ENCODE peak calls at places on chromosomes 7 and 10, in eight cellular contexts. One of them, this sample, is unnamed.
A peak's percentile ranks its signal among the peaks of the same experiment; 100 is the strongest.

GRCh38 chr10:103645141-103646054 is 151.9 kb downstream of the NEURL1 start:
- DNase-seq in epithelial cell of esophagus: peak; percentile 79
- DNase-seq in Caco-2: peak; percentile 66
- DNase-seq in GM12865: no peak
- DNase-seq in heart right ventricle: peak; percentile 69
- DNase-seq in fibroblast of mammary gland: peak; percentile 99
- DNase-seq in AG09309: peak; percentile 94
- DNase-seq in AG04450: peak; percentile 96
- DNase-seq in this sample: no peak

GRCh38 chr7:120838281-120838682 is 19.7 kb downstream of the TSPAN12 start:
- DNase-seq in epithelial cell of esophagus: no peak
- DNase-seq in Caco-2: no peak
- DNase-seq in GM12865: peak; percentile 81
- DNase-seq in heart right ventricle: no peak
- DNase-seq in fibroblast of mammary gland: no peak
- DNase-seq in AG09309: no peak
- DNase-seq in AG04450: no peak
- DNase-seq in this sample: no peak

GRCh38 chr7:141697211-141697871 is 4.6 kb downstream of the DENND11 start:
- DNase-seq in epithelial cell of esophagus: peak; percentile 78
- DNase-seq in Caco-2: no peak
- DNase-seq in GM12865: no peak
- DNase-seq in heart right ventricle: no peak
- DNase-seq in fibroblast of mammary gland: peak; percentile 63
- DNase-seq in AG09309: peak; percentile 23
- DNase-seq in AG04450: peak; percentile 11
- DNase-seq in this sample: peak; percentile 83

GRCh38 chr10:110529596-110530011 is 31.9 kb downstream of the DUSP5 start:
- DNase-seq in epithelial cell of esophagus: no peak
- DNase-seq in Caco-2: no peak
- DNase-seq in GM12865: peak; percentile 65
- DNase-seq in heart right ventricle: no peak
- DNase-seq in fibroblast of mammary gland: no peak
- DNase-seq in AG09309: no peak
- DNase-seq in AG04450: no peak
- DNase-seq in this sample: no peak

GRCh38 chr7:79425665-79426064 is 27.8 kb downstream of the MAGI2 start:
- DNase-seq in epithelial cell of esophagus: no peak
- DNase-seq in Caco-2: no peak
- DNase-seq in GM12865: no peak
- DNase-seq in heart right ventricle: no peak
- DNase-seq in fibroblast of mammary gland: no peak
- DNase-seq in AG09309: no peak
- DNase-seq in AG04450: no peak
- DNase-seq in this sample: no peak

GRCh38 chr10:89637108-89637507 is 7.9 kb downstream of the PANK1 start:
- DNase-seq in epithelial cell of esophagus: no peak
- DNase-seq in Caco-2: no peak
- DNase-seq in GM12865: no peak
- DNase-seq in heart right ventricle: no peak
- DNase-seq in fibroblast of mammary gland: no peak
- DNase-seq in AG09309: no peak
- DNase-seq in AG04450: no peak
- DNase-seq in this sample: no peak

GRCh38 chr7:70294512-70294911 is 696.2 kb downstream of the AUTS2 start:
- DNase-seq in epithelial cell of esophagus: no peak
- DNase-seq in Caco-2: no peak
- DNase-seq in GM12865: no peak
- DNase-seq in heart right ventricle: no peak
- DNase-seq in fibroblast of mammary gland: no peak
- DNase-seq in AG09309: no peak
- DNase-seq in AG04450: no peak
- DNase-seq in this sample: no peak

GRCh38 chr7:28408105-28408973 is 4.0 kb upstream of the CREB5 start:
- DNase-seq in epithelial cell of esophagus: peak; percentile 71
- DNase-seq in Caco-2: no peak
- DNase-seq in GM12865: no peak
- DNase-seq in heart right ventricle: no peak
- DNase-seq in fibroblast of mammary gland: peak; percentile 87
- DNase-seq in AG09309: no peak
- DNase-seq in AG04450: no peak
- DNase-seq in this sample: no peak

GRCh38 chr7:492714-493065 is 27.0 kb downstream of the PDGFA start:
- DNase-seq in epithelial cell of esophagus: no peak
- DNase-seq in Caco-2: no peak
- DNase-seq in GM12865: no peak
- DNase-seq in heart right ventricle: no peak
- DNase-seq in fibroblast of mammary gland: no peak
- DNase-seq in AG09309: no peak
- DNase-seq in AG04450: no peak
- DNase-seq in this sample: no peak

GRCh38 chr7:90239625-90240228 is 5.2 kb upstream of the CFAP69 start:
- DNase-seq in epithelial cell of esophagus: no peak
- DNase-seq in Caco-2: no peak
- DNase-seq in GM12865: no peak
- DNase-seq in heart right ventricle: no peak
- DNase-seq in fibroblast of mammary gland: no peak
- DNase-seq in AG09309: no peak
- DNase-seq in AG04450: no peak
- DNase-seq in this sample: no peak

GRCh38 chr7:90238583-90238982 is 6.4 kb upstream of the CFAP69 start:
- DNase-seq in epithelial cell of esophagus: no peak
- DNase-seq in Caco-2: no peak
- DNase-seq in GM12865: no peak
- DNase-seq in heart right ventricle: no peak
- DNase-seq in fibroblast of mammary gland: no peak
- DNase-seq in AG09309: no peak
- DNase-seq in AG04450: no peak
- DNase-seq in this sample: no peak

GRCh38 chr7:90236890-90237289 is 8.1 kb upstream of the CFAP69 start:
- DNase-seq in epithelial cell of esophagus: no peak
- DNase-seq in Caco-2: no peak
- DNase-seq in GM12865: no peak
- DNase-seq in heart right ventricle: no peak
- DNase-seq in fibroblast of mammary gland: no peak
- DNase-seq in AG09309: no peak
- DNase-seq in AG04450: no peak
- DNase-seq in this sample: no peak

GRCh38 chr7:90239050-90239449 is 5.9 kb upstream of the CFAP69 start:
- DNase-seq in epithelial cell of esophagus: no peak
- DNase-seq in Caco-2: no peak
- DNase-seq in GM12865: no peak
- DNase-seq in heart right ventricle: no peak
- DNase-seq in fibroblast of mammary gland: no peak
- DNase-seq in AG09309: no peak
- DNase-seq in AG04450: no peak
- DNase-seq in this sample: no peak

DNA sequence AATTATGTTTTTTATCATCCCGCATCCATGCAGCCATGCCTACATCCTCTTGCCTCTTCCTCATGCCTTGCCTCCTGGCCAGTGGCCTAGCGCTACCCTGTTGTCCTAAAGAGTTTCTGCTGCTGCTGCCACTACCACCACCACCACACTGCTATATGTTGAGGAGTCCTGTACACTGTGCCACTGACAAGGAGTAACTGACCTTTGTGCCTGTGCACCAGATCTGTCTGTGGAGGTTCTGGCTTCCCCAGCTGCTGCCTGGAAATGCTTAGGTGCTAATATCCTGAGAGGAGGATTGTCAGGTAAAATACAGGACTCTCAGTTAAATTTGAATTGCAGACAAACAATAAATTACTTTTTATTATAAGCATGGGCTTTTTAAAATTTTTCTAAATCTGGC is 7.0 kb upstream of the CFAP69 start:
- DNase-seq in epithelial cell of esophagus: no peak
- DNase-seq in Caco-2: no peak
- DNase-seq in GM12865: no peak
- DNase-seq in heart right ventricle: no peak
- DNase-seq in fibroblast of mammary gland: no peak
- DNase-seq in AG09309: no peak
- DNase-seq in AG04450: no peak
- DNase-seq in this sample: no peak
- TF ChIP-seq CTCF in epithelial cell of esophagus: no peak
- TF ChIP-seq CTCF in Caco-2: no peak
- TF ChIP-seq CTCF in GM12865: no peak
- TF ChIP-seq CTCF in heart right ventricle: no peak
- TF ChIP-seq CTCF in fibroblast of mammary gland: no peak
- TF ChIP-seq CTCF in AG09309: no peak
- TF ChIP-seq CTCF in AG04450: no peak
- TF ChIP-seq CTCF in this sample: no peak

GRCh38 chr7:77200542-77200941 is 923 bp upstream of the FGL2 start:
- DNase-seq in epithelial cell of esophagus: no peak
- DNase-seq in Caco-2: no peak
- DNase-seq in GM12865: peak; percentile 16
- DNase-seq in heart right ventricle: no peak
- DNase-seq in fibroblast of mammary gland: no peak
- DNase-seq in AG09309: no peak
- DNase-seq in AG04450: no peak
- DNase-seq in this sample: no peak
- H3K4me3 ChIP-seq in epithelial cell of esophagus: no peak overlapping the region
- H3K4me3 ChIP-seq in Caco-2: no peak overlapping the region
- H3K4me3 ChIP-seq in GM12865: no peak overlapping the region
- H3K4me3 ChIP-seq in heart right ventricle: no peak overlapping the region
- H3K4me3 ChIP-seq in fibroblast of mammary gland: no peak overlapping the region
- H3K4me3 ChIP-seq in AG09309: no peak overlapping the region
- H3K4me3 ChIP-seq in AG04450: no peak overlapping the region
- H3K4me3 ChIP-seq in this sample: no peak overlapping the region

GRCh38 chr7:21426958-21427860 is 674 bp upstream of the SP4 start:
- DNase-seq in epithelial cell of esophagus: peak; percentile 99
- DNase-seq in Caco-2: peak; percentile 100
- DNase-seq in GM12865: peak; percentile 100
- DNase-seq in heart right ventricle: peak; percentile 99
- DNase-seq in fibroblast of mammary gland: peak; percentile 96
- DNase-seq in AG09309: peak; percentile 91
- DNase-seq in AG04450: peak; percentile 96
- DNase-seq in this sample: peak; percentile 87
- TF ChIP-seq CTCF in epithelial cell of esophagus: no peak
- TF ChIP-seq CTCF in Caco-2: no peak
- TF ChIP-seq CTCF in GM12865: peak; percentile 1
- TF ChIP-seq CTCF in heart right ventricle: no peak
- TF ChIP-seq CTCF in fibroblast of mammary gland: no peak
- TF ChIP-seq CTCF in AG09309: peak; percentile 5
- TF ChIP-seq CTCF in AG04450: no peak
- TF ChIP-seq CTCF in this sample: no peak

GRCh38 chr7:16397497-16398210 is 23.7 kb downstream of the CRPPA start:
- DNase-seq in epithelial cell of esophagus: no peak
- DNase-seq in Caco-2: no peak
- DNase-seq in GM12865: no peak
- DNase-seq in heart right ventricle: no peak
- DNase-seq in fibroblast of mammary gland: no peak
- DNase-seq in AG09309: no peak
- DNase-seq in AG04450: no peak
- DNase-seq in this sample: no peak
- H3K4me3 ChIP-seq in epithelial cell of esophagus: no peak overlapping the region
- H3K4me3 ChIP-seq in Caco-2: no peak overlapping the region
- H3K4me3 ChIP-seq in GM12865: no peak overlapping the region
- H3K4me3 ChIP-seq in heart right ventricle: no peak overlapping the region
- H3K4me3 ChIP-seq in fibroblast of mammary gland: no peak overlapping the region
- H3K4me3 ChIP-seq in AG09309: no peak overlapping the region
- H3K4me3 ChIP-seq in AG04450: no peak overlapping the region
- H3K4me3 ChIP-seq in this sample: no peak overlapping the region

GRCh38 chr7:26843696-26844095 is 20.7 kb downstream of the SKAP2 start:
- DNase-seq in epithelial cell of esophagus: peak; percentile 8
- DNase-seq in Caco-2: no peak
- DNase-seq in GM12865: no peak
- DNase-seq in heart right ventricle: no peak
- DNase-seq in fibroblast of mammary gland: peak; percentile 49
- DNase-seq in AG09309: no peak
- DNase-seq in AG04450: no peak
- DNase-seq in this sample: no peak
- TF ChIP-seq CTCF in epithelial cell of esophagus: peak; percentile 8
- TF ChIP-seq CTCF in Caco-2: no peak
- TF ChIP-seq CTCF in GM12865: no peak
- TF ChIP-seq CTCF in heart right ventricle: no peak
- TF ChIP-seq CTCF in fibroblast of mammary gland: peak; percentile 29
- TF ChIP-seq CTCF in AG09309: peak; percentile 4
- TF ChIP-seq CTCF in AG04450: peak; percentile 40
- TF ChIP-seq CTCF in this sample: peak; percentile 36

DNA sequence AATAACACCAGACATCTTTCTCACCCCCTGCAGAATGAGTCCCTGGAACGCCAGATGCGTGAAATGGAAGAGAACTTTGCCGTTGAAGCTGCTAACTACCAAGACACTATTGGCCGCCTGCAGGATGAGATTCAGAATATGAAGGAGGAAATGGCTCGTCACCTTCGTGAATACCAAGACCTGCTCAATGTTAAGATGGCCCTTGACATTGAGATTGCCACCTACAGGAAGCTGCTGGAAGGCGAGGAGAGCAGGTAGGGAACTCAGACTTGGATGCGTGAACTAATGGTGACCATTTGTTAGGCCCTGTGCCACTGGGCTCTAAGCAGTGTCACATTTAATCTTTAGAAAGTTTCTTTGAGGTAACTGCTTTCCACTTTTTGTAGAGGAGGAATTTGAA is 7.1 kb downstream of the VIM start:
- DNase-seq in epithelial cell of esophagus: no peak
- DNase-seq in Caco-2: no peak
- DNase-seq in GM12865: no peak
- DNase-seq in heart right ventricle: no peak
- DNase-seq in fibroblast of mammary gland: peak; percentile 47
- DNase-seq in AG09309: no peak
- DNase-seq in AG04450: no peak
- DNase-seq in this sample: no peak
- H3K4me3 ChIP-seq in epithelial cell of esophagus: no peak overlapping the region
- H3K4me3 ChIP-seq in Caco-2: no peak overlapping the region
- H3K4me3 ChIP-seq in GM12865: no peak overlapping the region
- H3K4me3 ChIP-seq in heart right ventricle: peak overlapping the region; percentile 13
- H3K4me3 ChIP-seq in fibroblast of mammary gland: peak overlapping the region; percentile 97
- H3K4me3 ChIP-seq in AG09309: peak overlapping the region; percentile 90
- H3K4me3 ChIP-seq in AG04450: peak overlapping the region; percentile 20
- H3K4me3 ChIP-seq in this sample: no peak overlapping the region

DNA sequence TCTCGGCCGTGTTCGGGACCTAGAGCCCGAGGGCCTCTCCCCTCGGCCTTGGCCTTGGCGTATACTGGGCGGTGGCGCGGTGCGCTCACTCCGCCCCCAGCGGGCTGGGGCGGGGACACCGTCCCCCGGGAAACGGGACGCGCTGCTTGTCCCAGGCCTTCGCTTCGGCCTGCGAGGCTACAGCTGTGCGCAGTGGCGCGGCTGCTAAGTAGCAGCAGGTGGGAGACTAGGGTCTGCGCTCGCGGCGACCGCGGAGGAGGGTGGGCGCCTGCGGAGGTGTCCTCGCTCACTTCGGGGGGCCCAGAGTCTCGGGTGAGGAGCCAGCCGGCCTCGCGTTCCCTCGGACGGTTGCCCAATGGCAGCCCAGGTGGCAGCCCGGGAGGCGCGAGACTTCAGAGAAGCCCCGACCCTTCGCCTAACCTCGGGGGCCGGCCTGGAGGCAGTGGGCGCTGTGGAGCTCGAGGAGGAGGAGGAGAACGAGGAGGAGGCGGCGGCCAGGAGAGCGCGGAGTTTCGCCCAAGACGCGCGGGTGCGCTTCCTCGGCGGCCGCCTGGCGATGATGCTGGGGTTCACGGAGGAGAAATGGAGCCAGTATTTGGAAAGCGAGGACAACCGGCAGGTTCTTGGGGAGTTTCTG is at the start of gene DNAH11:
- DNase-seq in epithelial cell of esophagus: peak; percentile 65
- DNase-seq in Caco-2: peak; percentile 51
- DNase-seq in GM12865: no peak
- DNase-seq in heart right ventricle: peak; percentile 4
- DNase-seq in fibroblast of mammary gland: peak; percentile 5
- DNase-seq in AG09309: no peak
- DNase-seq in AG04450: no peak
- DNase-seq in this sample: no peak
- TF ChIP-seq CTCF in epithelial cell of esophagus: no peak
- TF ChIP-seq CTCF in Caco-2: no peak
- TF ChIP-seq CTCF in GM12865: no peak
- TF ChIP-seq CTCF in heart right ventricle: no peak
- TF ChIP-seq CTCF in fibroblast of mammary gland: no peak
- TF ChIP-seq CTCF in AG09309: no peak
- TF ChIP-seq CTCF in AG04450: no peak
- TF ChIP-seq CTCF in this sample: no peak

GRCh38 chr10:58971211-58971610 is 205.2 kb upstream of the PHYHIPL start:
- DNase-seq in epithelial cell of esophagus: no peak
- DNase-seq in Caco-2: no peak
- DNase-seq in GM12865: no peak
- DNase-seq in heart right ventricle: no peak
- DNase-seq in fibroblast of mammary gland: no peak
- DNase-seq in AG09309: no peak
- DNase-seq in AG04450: no peak
- DNase-seq in this sample: no peak
- H3K4me3 ChIP-seq in epithelial cell of esophagus: no peak overlapping the region
- H3K4me3 ChIP-seq in Caco-2: no peak overlapping the region
- H3K4me3 ChIP-seq in GM12865: no peak overlapping the region
- H3K4me3 ChIP-seq in heart right ventricle: no peak overlapping the region
- H3K4me3 ChIP-seq in fibroblast of mammary gland: no peak overlapping the region
- H3K4me3 ChIP-seq in AG09309: no peak overlapping the region
- H3K4me3 ChIP-seq in AG04450: no peak overlapping the region
- H3K4me3 ChIP-seq in this sample: no peak overlapping the region

This sample was measured in kidney epithelial cell.